ENCODE peak calls at places on chromosomes 4 and X, in six cellular contexts. One of them, this sample, is unnamed.

GRCh38 chrX:119004920-119005524 is 30.6 kb downstream of the LONRF3 start:
- DNase-seq in neuronal stem cell: peak; percentile 17
- DNase-seq in IMR-90: peak; percentile 28
- DNase-seq in effector memory CD4-positive, alpha-beta T cell: peak; percentile 17
- DNase-seq in fibroblast of lung: peak; percentile 35
- DNase-seq in AG04449: no peak
- DNase-seq in this sample: no peak

GRCh38 chr4:178665916-178666315 is 1223.7 kb upstream of the AGA start:
- DNase-seq in neuronal stem cell: no peak
- DNase-seq in IMR-90: no peak
- DNase-seq in effector memory CD4-positive, alpha-beta T cell: no peak
- DNase-seq in fibroblast of lung: no peak
- DNase-seq in AG04449: no peak
- DNase-seq in this sample: no peak

GRCh38 chrX:16653424-16653823 is 3.5 kb downstream of the S100G start:
- DNase-seq in neuronal stem cell: no peak
- DNase-seq in IMR-90: no peak
- DNase-seq in effector memory CD4-positive, alpha-beta T cell: no peak
- DNase-seq in fibroblast of lung: no peak
- DNase-seq in AG04449: no peak
- DNase-seq in this sample: no peak

GRCh38 chr4:3291969-3292570 is 751 bp upstream of the RGS12 start:
- DNase-seq in neuronal stem cell: no peak
- DNase-seq in IMR-90: no peak
- DNase-seq in effector memory CD4-positive, alpha-beta T cell: no peak
- DNase-seq in fibroblast of lung: peak; percentile 20
- DNase-seq in AG04449: no peak
- DNase-seq in this sample: no peak

GRCh38 chr4:176622251-176622968 is 170.3 kb downstream of the VEGFC start:
- DNase-seq in neuronal stem cell: no peak
- DNase-seq in IMR-90: peak; percentile 81
- DNase-seq in effector memory CD4-positive, alpha-beta T cell: no peak
- DNase-seq in fibroblast of lung: peak; percentile 82
- DNase-seq in AG04449: no peak
- DNase-seq in this sample: no peak

GRCh38 chrX:69137911-69138310 is 27.3 kb downstream of the PJA1 start:
- DNase-seq in neuronal stem cell: no peak
- DNase-seq in IMR-90: no peak
- DNase-seq in effector memory CD4-positive, alpha-beta T cell: no peak
- DNase-seq in fibroblast of lung: no peak
- DNase-seq in AG04449: no peak
- DNase-seq in this sample: no peak

GRCh38 chr4:159983080-159983479 is 880.2 kb downstream of the RAPGEF2 start:
- DNase-seq in neuronal stem cell: no peak
- DNase-seq in IMR-90: no peak
- DNase-seq in effector memory CD4-positive, alpha-beta T cell: no peak
- DNase-seq in fibroblast of lung: no peak
- DNase-seq in AG04449: no peak
- DNase-seq in this sample: no peak

GRCh38 chrX:20266810-20267598 is at the start of gene RPS6KA3:
- DNase-seq in neuronal stem cell: peak; percentile 79
- DNase-seq in IMR-90: peak; percentile 79
- DNase-seq in effector memory CD4-positive, alpha-beta T cell: peak; percentile 84
- DNase-seq in fibroblast of lung: peak; percentile 86
- DNase-seq in AG04449: no peak
- DNase-seq in this sample: no peak

GRCh38 chr4:47533689-47534347 is 48.7 kb downstream of the ATP10D start:
- DNase-seq in neuronal stem cell: no peak
- DNase-seq in IMR-90: peak; percentile 37
- DNase-seq in effector memory CD4-positive, alpha-beta T cell: no peak
- DNase-seq in fibroblast of lung: no peak
- DNase-seq in AG04449: no peak
- DNase-seq in this sample: no peak

GRCh38 chr4:165204462-165204830 is 2.9 kb upstream of the KLHL2 start:
- DNase-seq in neuronal stem cell: no peak
- DNase-seq in IMR-90: peak; percentile 63
- DNase-seq in effector memory CD4-positive, alpha-beta T cell: no peak
- DNase-seq in fibroblast of lung: peak; percentile 49
- DNase-seq in AG04449: no peak
- DNase-seq in this sample: no peak

GRCh38 chrX:1248381-1249061 is 20.1 kb upstream of the CSF2RA start:
- DNase-seq in neuronal stem cell: peak; percentile 88
- DNase-seq in IMR-90: no peak
- DNase-seq in effector memory CD4-positive, alpha-beta T cell: no peak
- DNase-seq in fibroblast of lung: no peak
- DNase-seq in AG04449: no peak
- DNase-seq in this sample: no peak

GRCh38 chrX:144334577-144334976 is 450.7 kb downstream of the UBE2NL start:
- DNase-seq in neuronal stem cell: no peak
- DNase-seq in IMR-90: no peak
- DNase-seq in effector memory CD4-positive, alpha-beta T cell: no peak
- DNase-seq in fibroblast of lung: no peak
- DNase-seq in AG04449: no peak
- DNase-seq in this sample: no peak

GRCh38 chrX:72572248-72573157 is at the start of gene HDAC8:
- DNase-seq in neuronal stem cell: peak; percentile 64
- DNase-seq in IMR-90: peak; percentile 86
- DNase-seq in effector memory CD4-positive, alpha-beta T cell: no peak
- DNase-seq in fibroblast of lung: peak; percentile 91
- DNase-seq in AG04449: no peak
- DNase-seq in this sample: peak; percentile 41

GRCh38 chr4:31059753-31060522 is 339.8 kb downstream of the PCDH7 start:
- DNase-seq in neuronal stem cell: no peak
- DNase-seq in IMR-90: peak; percentile 36
- DNase-seq in effector memory CD4-positive, alpha-beta T cell: no peak
- DNase-seq in fibroblast of lung: peak; percentile 81
- DNase-seq in AG04449: no peak
- DNase-seq in this sample: no peak

GRCh38 chr4:108536577-108536976 is 83.8 kb upstream of the RPL34 start:
- DNase-seq in neuronal stem cell: no peak
- DNase-seq in IMR-90: no peak
- DNase-seq in effector memory CD4-positive, alpha-beta T cell: no peak
- DNase-seq in fibroblast of lung: no peak
- DNase-seq in AG04449: no peak
- DNase-seq in this sample: no peak

GRCh38 chr4:13618212-13618806 is 9.2 kb downstream of the BOD1L1 start:
- DNase-seq in neuronal stem cell: no peak
- DNase-seq in IMR-90: no peak
- DNase-seq in effector memory CD4-positive, alpha-beta T cell: no peak
- DNase-seq in fibroblast of lung: no peak
- DNase-seq in AG04449: no peak
- DNase-seq in this sample: no peak

GRCh38 chr4:81405900-81406401 is 65.8 kb downstream of the RASGEF1B start:
- DNase-seq in neuronal stem cell: peak; percentile 81
- DNase-seq in IMR-90: peak; percentile 77
- DNase-seq in effector memory CD4-positive, alpha-beta T cell: no peak
- DNase-seq in fibroblast of lung: peak; percentile 89
- DNase-seq in AG04449: peak; percentile 19
- DNase-seq in this sample: no peak

GRCh38 chr4:153731239-153731638 is 28.6 kb downstream of the RNF175 start:
- DNase-seq in neuronal stem cell: no peak
- DNase-seq in IMR-90: peak; percentile 64
- DNase-seq in effector memory CD4-positive, alpha-beta T cell: no peak
- DNase-seq in fibroblast of lung: peak; percentile 88
- DNase-seq in AG04449: no peak
- DNase-seq in this sample: no peak

GRCh38 chr4:5955201-5955821 is 62.4 kb upstream of the CRMP1 start:
- DNase-seq in neuronal stem cell: no peak
- DNase-seq in IMR-90: no peak
- DNase-seq in effector memory CD4-positive, alpha-beta T cell: no peak
- DNase-seq in fibroblast of lung: no peak
- DNase-seq in AG04449: no peak
- DNase-seq in this sample: no peak

GRCh38 chrX:102659790-102660757 is 8.8 kb downstream of the GPRASP1 start:
- DNase-seq in neuronal stem cell: peak; percentile 48
- DNase-seq in IMR-90: peak; percentile 58
- DNase-seq in effector memory CD4-positive, alpha-beta T cell: peak; percentile 69
- DNase-seq in fibroblast of lung: peak; percentile 77
- DNase-seq in AG04449: no peak
- DNase-seq in this sample: no peak

GRCh38 chrX:80808854-80809493 is 703 bp downstream of the BRWD3 start:
- DNase-seq in neuronal stem cell: peak; percentile 14
- DNase-seq in IMR-90: no peak
- DNase-seq in effector memory CD4-positive, alpha-beta T cell: peak; percentile 22
- DNase-seq in fibroblast of lung: peak; percentile 6
- DNase-seq in AG04449: no peak
- DNase-seq in this sample: no peak

GRCh38 chr4:92641409-92641808 is 337.6 kb downstream of the GRID2 start:
- DNase-seq in neuronal stem cell: no peak
- DNase-seq in IMR-90: no peak
- DNase-seq in effector memory CD4-positive, alpha-beta T cell: no peak
- DNase-seq in fibroblast of lung: no peak
- DNase-seq in AG04449: no peak
- DNase-seq in this sample: no peak

GRCh38 chr4:47907247-47907646 is 7.1 kb downstream of the NFXL1 start:
- DNase-seq in neuronal stem cell: no peak
- DNase-seq in IMR-90: no peak
- DNase-seq in effector memory CD4-positive, alpha-beta T cell: no peak
- DNase-seq in fibroblast of lung: no peak
- DNase-seq in AG04449: no peak
- DNase-seq in this sample: no peak

GRCh38 chr4:152299553-152299952 is 236.3 kb downstream of the FBXW7 start:
- DNase-seq in neuronal stem cell: no peak
- DNase-seq in IMR-90: no peak
- DNase-seq in effector memory CD4-positive, alpha-beta T cell: no peak
- DNase-seq in fibroblast of lung: no peak
- DNase-seq in AG04449: no peak
- DNase-seq in this sample: no peak

GRCh38 chrX:122835886-122836285 is 348.2 kb upstream of the GRIA3 start:
- DNase-seq in neuronal stem cell: no peak
- DNase-seq in IMR-90: no peak
- DNase-seq in effector memory CD4-positive, alpha-beta T cell: no peak
- DNase-seq in fibroblast of lung: no peak
- DNase-seq in AG04449: no peak
- DNase-seq in this sample: no peak

GRCh38 chrX:122833230-122833629 is 350.8 kb upstream of the GRIA3 start:
- DNase-seq in neuronal stem cell: no peak
- DNase-seq in IMR-90: no peak
- DNase-seq in effector memory CD4-positive, alpha-beta T cell: no peak
- DNase-seq in fibroblast of lung: no peak
- DNase-seq in AG04449: no peak
- DNase-seq in this sample: no peak
- H3K4me3 ChIP-seq in neuronal stem cell: no peak overlapping the region
- H3K4me3 ChIP-seq in IMR-90: no peak overlapping the region
- H3K4me3 ChIP-seq in effector memory CD4-positive, alpha-beta T cell: no peak overlapping the region
- H3K4me3 ChIP-seq in fibroblast of lung: no peak overlapping the region
- H3K4me3 ChIP-seq in AG04449: no peak overlapping the region
- H3K4me3 ChIP-seq in this sample: no peak overlapping the region

DNA sequence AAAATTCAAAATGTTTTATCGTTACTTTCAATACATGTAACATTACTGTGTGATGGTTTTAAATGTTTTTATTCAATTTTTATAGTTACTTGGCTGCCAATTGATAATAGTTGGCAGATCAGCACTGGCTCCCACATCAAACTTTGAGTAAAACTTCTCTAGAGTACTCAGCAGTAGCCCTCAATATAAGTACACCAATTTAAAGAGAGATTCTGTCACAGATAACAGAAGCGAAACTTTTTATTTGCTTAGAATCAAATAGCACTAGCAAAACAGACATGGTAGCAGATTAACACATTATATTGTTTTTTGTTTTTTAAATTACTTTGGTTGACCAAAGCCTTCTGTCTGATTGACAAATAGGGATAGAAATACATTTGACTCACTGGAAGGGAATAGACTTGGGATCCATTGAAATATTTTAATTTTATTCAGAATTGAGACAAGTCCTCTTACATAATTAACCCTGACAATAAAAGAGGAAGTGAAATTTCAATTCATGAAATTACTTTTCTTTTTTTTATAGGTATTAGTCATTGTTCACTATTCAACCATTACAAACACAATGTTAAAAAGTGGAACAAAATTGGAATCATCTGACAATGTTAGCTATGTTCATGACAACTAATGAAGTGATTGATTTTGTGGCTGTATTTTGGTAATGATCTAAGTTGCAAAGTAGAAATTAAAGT is 554.9 kb downstream of the KLHL4 start:
- DNase-seq in neuronal stem cell: no peak
- DNase-seq in IMR-90: no peak
- DNase-seq in effector memory CD4-positive, alpha-beta T cell: no peak
- DNase-seq in fibroblast of lung: no peak
- DNase-seq in AG04449: no peak
- DNase-seq in this sample: no peak
- H3K4me3 ChIP-seq in neuronal stem cell: no peak overlapping the region
- H3K4me3 ChIP-seq in IMR-90: no peak overlapping the region
- H3K4me3 ChIP-seq in effector memory CD4-positive, alpha-beta T cell: no peak overlapping the region
- H3K4me3 ChIP-seq in fibroblast of lung: no peak overlapping the region
- H3K4me3 ChIP-seq in AG04449: no peak overlapping the region
- H3K4me3 ChIP-seq in this sample: no peak overlapping the region

DNA sequence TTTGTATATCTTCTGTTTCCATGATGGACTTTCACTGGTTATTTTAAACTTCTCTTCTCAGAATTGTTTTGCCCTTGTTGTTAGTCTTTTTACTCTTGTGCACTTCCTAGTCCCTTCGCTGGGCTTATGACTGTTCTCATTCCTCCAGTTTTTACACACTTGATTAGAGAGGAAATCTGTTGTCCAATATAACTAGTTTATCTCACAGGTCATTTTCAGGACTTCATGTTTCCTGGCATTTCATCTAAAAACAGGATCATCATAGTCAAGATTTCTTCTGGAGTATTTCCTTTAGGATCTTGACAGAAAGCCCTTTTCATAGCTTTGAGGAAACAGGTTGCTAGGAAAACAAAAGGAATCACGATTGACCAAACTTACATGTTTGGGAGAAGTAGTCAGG is 3.0 kb downstream of the FNIP2 start:
- DNase-seq in neuronal stem cell: no peak
- DNase-seq in IMR-90: no peak
- DNase-seq in effector memory CD4-positive, alpha-beta T cell: no peak
- DNase-seq in fibroblast of lung: no peak
- DNase-seq in AG04449: no peak
- DNase-seq in this sample: no peak
- H3K4me3 ChIP-seq in neuronal stem cell: no peak overlapping the region
- H3K4me3 ChIP-seq in IMR-90: no peak overlapping the region
- H3K4me3 ChIP-seq in effector memory CD4-positive, alpha-beta T cell: no peak overlapping the region
- H3K4me3 ChIP-seq in fibroblast of lung: no peak overlapping the region
- H3K4me3 ChIP-seq in AG04449: no peak overlapping the region
- H3K4me3 ChIP-seq in this sample: no peak overlapping the region

DNA sequence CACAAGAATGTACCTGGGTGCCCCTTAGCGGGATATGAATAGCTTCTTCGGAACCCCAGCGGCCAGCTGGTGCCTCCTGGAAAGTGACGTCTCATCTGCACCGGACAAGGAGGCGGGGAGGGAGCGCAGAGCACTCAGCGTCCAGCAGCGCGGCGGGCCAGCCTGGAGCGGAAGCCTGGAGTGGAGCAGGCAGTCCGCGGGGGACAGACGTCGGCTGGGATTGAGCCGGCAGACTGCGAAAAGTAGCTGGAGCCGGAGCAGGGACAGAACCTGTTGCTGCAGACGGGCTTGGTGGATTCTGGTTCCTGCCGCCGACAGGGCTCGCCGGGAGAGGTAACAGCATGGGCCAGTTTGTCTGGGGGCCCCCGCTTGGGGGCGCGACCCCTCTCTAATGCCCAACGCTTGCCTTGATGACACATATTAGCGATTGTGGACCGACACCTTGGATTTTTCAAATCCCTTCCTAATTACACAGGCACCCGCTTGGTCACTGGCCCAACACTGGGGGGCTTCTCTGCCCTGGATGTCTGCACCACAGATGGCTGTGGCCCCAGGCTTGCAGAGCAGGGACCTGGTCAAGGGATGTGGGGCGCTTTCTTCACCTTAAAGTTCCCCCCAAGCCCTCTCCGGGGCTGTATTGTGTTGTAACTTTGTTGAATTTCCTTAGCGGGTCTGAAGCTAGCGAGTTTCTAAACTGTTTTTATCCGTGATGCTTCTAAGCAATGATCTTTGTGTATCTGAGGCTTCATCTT is at the start of gene NPFFR2:
- DNase-seq in neuronal stem cell: peak; percentile 29
- DNase-seq in IMR-90: no peak
- DNase-seq in effector memory CD4-positive, alpha-beta T cell: no peak
- DNase-seq in fibroblast of lung: no peak
- DNase-seq in AG04449: no peak
- DNase-seq in this sample: peak; percentile 31
- H3K4me3 ChIP-seq in neuronal stem cell: peak within 1 kb of the TSS; percentile 64
- H3K4me3 ChIP-seq in IMR-90: no peak within 1 kb of the TSS
- H3K4me3 ChIP-seq in effector memory CD4-positive, alpha-beta T cell: no peak within 1 kb of the TSS
- H3K4me3 ChIP-seq in fibroblast of lung: peak within 1 kb of the TSS; percentile 19
- H3K4me3 ChIP-seq in AG04449: no peak within 1 kb of the TSS
- H3K4me3 ChIP-seq in this sample: peak within 1 kb of the TSS; percentile 39

This sample was measured in iPS DF 6.9.